ENCODE peak calls at places on chromosomes 4 and X, in six cellular contexts. One of them, this sample, is unnamed.

GRCh38 chrX:18885317-18886004 is 98.5 kb downstream of the PHKA2 start:
- DNase-seq in fibroblast of mammary gland: peak; percentile 5
- DNase-seq in MM.1S: peak; percentile 70
- DNase-seq in retinal pigment epithelial cell: no peak
- DNase-seq in fibroblast of the aortic adventitia: peak; percentile 33
- DNase-seq in GM06990: no peak
- DNase-seq in this sample: peak; percentile 64

GRCh38 chr4:1474126-1475090 is 68.2 kb upstream of the NKX1-1 start:
- DNase-seq in fibroblast of mammary gland: no peak
- DNase-seq in MM.1S: no peak
- DNase-seq in retinal pigment epithelial cell: no peak
- DNase-seq in fibroblast of the aortic adventitia: no peak
- DNase-seq in GM06990: no peak
- DNase-seq in this sample: no peak

GRCh38 chrX:119468186-119468929 is at the start of gene SLC25A5:
- DNase-seq in fibroblast of mammary gland: peak; percentile 64
- DNase-seq in MM.1S: peak; percentile 88
- DNase-seq in retinal pigment epithelial cell: no peak
- DNase-seq in fibroblast of the aortic adventitia: peak; percentile 66
- DNase-seq in GM06990: peak; percentile 92
- DNase-seq in this sample: peak; percentile 93

GRCh38 chr4:96326846-96327245 is 487.0 kb downstream of the PDHA2 start:
- DNase-seq in fibroblast of mammary gland: no peak
- DNase-seq in MM.1S: no peak
- DNase-seq in retinal pigment epithelial cell: no peak
- DNase-seq in fibroblast of the aortic adventitia: no peak
- DNase-seq in GM06990: no peak
- DNase-seq in this sample: no peak

GRCh38 chr4:125268065-125268755 is 46.5 kb upstream of the FAT4 start:
- DNase-seq in fibroblast of mammary gland: no peak
- DNase-seq in MM.1S: no peak
- DNase-seq in retinal pigment epithelial cell: no peak
- DNase-seq in fibroblast of the aortic adventitia: no peak
- DNase-seq in GM06990: no peak
- DNase-seq in this sample: no peak

GRCh38 chr4:20219526-20219925 is 32.2 kb upstream of the SLIT2 start:
- DNase-seq in fibroblast of mammary gland: peak; percentile 19
- DNase-seq in MM.1S: no peak
- DNase-seq in retinal pigment epithelial cell: no peak
- DNase-seq in fibroblast of the aortic adventitia: no peak
- DNase-seq in GM06990: no peak
- DNase-seq in this sample: no peak

GRCh38 chr4:48008021-48008596 is 8.4 kb downstream of the CNGA1 start:
- DNase-seq in fibroblast of mammary gland: peak; percentile 14
- DNase-seq in MM.1S: no peak
- DNase-seq in retinal pigment epithelial cell: no peak
- DNase-seq in fibroblast of the aortic adventitia: no peak
- DNase-seq in GM06990: no peak
- DNase-seq in this sample: no peak

GRCh38 chrX:23907106-23907495 is 637 bp downstream of the APOO start:
- DNase-seq in fibroblast of mammary gland: no peak
- DNase-seq in MM.1S: peak; percentile 33
- DNase-seq in retinal pigment epithelial cell: no peak
- DNase-seq in fibroblast of the aortic adventitia: no peak
- DNase-seq in GM06990: no peak
- DNase-seq in this sample: peak; percentile 32

GRCh38 chrX:72396117-72396516 is 90.4 kb upstream of the CITED1 start:
- DNase-seq in fibroblast of mammary gland: no peak
- DNase-seq in MM.1S: no peak
- DNase-seq in retinal pigment epithelial cell: no peak
- DNase-seq in fibroblast of the aortic adventitia: no peak
- DNase-seq in GM06990: no peak
- DNase-seq in this sample: no peak

GRCh38 chr4:59540311-59540710 is 1659.8 kb upstream of the ADGRL3 start:
- DNase-seq in fibroblast of mammary gland: no peak
- DNase-seq in MM.1S: no peak
- DNase-seq in retinal pigment epithelial cell: no peak
- DNase-seq in fibroblast of the aortic adventitia: no peak
- DNase-seq in GM06990: no peak
- DNase-seq in this sample: no peak

GRCh38 chrX:124534530-124534929 is 188.2 kb downstream of the SH2D1A start:
- DNase-seq in fibroblast of mammary gland: no peak
- DNase-seq in MM.1S: no peak
- DNase-seq in retinal pigment epithelial cell: no peak
- DNase-seq in fibroblast of the aortic adventitia: no peak
- DNase-seq in GM06990: no peak
- DNase-seq in this sample: no peak

GRCh38 chr4:101103381-101104142 is 243.8 kb downstream of the PPP3CA start:
- DNase-seq in fibroblast of mammary gland: no peak
- DNase-seq in MM.1S: peak; percentile 35
- DNase-seq in retinal pigment epithelial cell: no peak
- DNase-seq in fibroblast of the aortic adventitia: peak; percentile 11
- DNase-seq in GM06990: peak; percentile 41
- DNase-seq in this sample: peak; percentile 49

GRCh38 chrX:52271212-52271611 is 86.5 kb downstream of the MAGED4 start:
- DNase-seq in fibroblast of mammary gland: peak; percentile 15
- DNase-seq in MM.1S: peak; percentile 31
- DNase-seq in retinal pigment epithelial cell: no peak
- DNase-seq in fibroblast of the aortic adventitia: peak; percentile 1
- DNase-seq in GM06990: no peak
- DNase-seq in this sample: peak; percentile 3

GRCh38 chrX:9231491-9231890 is 197.6 kb upstream of the FAM9B start:
- DNase-seq in fibroblast of mammary gland: peak; percentile 54
- DNase-seq in MM.1S: no peak
- DNase-seq in retinal pigment epithelial cell: no peak
- DNase-seq in fibroblast of the aortic adventitia: no peak
- DNase-seq in GM06990: no peak
- DNase-seq in this sample: no peak

GRCh38 chrX:70176938-70177533 is at the start of gene DGAT2L6:
- DNase-seq in fibroblast of mammary gland: peak; percentile 43
- DNase-seq in MM.1S: no peak
- DNase-seq in retinal pigment epithelial cell: no peak
- DNase-seq in fibroblast of the aortic adventitia: no peak
- DNase-seq in GM06990: peak; percentile 40
- DNase-seq in this sample: peak; percentile 10

GRCh38 chr4:182093947-182094346 is 149.3 kb upstream of the TENM3 start:
- DNase-seq in fibroblast of mammary gland: no peak
- DNase-seq in MM.1S: no peak
- DNase-seq in retinal pigment epithelial cell: no peak
- DNase-seq in fibroblast of the aortic adventitia: no peak
- DNase-seq in GM06990: no peak
- DNase-seq in this sample: no peak

GRCh38 chrX:11446951-11447350 is 153.7 kb downstream of the AMELX start:
- DNase-seq in fibroblast of mammary gland: peak; percentile 78
- DNase-seq in MM.1S: no peak
- DNase-seq in retinal pigment epithelial cell: no peak
- DNase-seq in fibroblast of the aortic adventitia: peak; percentile 27
- DNase-seq in GM06990: no peak
- DNase-seq in this sample: no peak

GRCh38 chr4:39233783-39234182 is 51.5 kb downstream of the WDR19 start:
- DNase-seq in fibroblast of mammary gland: no peak
- DNase-seq in MM.1S: no peak
- DNase-seq in retinal pigment epithelial cell: no peak
- DNase-seq in fibroblast of the aortic adventitia: no peak
- DNase-seq in GM06990: no peak
- DNase-seq in this sample: no peak

GRCh38 chr4:121789470-121789869 is 11.7 kb upstream of the EXOSC9 start:
- DNase-seq in fibroblast of mammary gland: no peak
- DNase-seq in MM.1S: no peak
- DNase-seq in retinal pigment epithelial cell: no peak
- DNase-seq in fibroblast of the aortic adventitia: peak; percentile 30
- DNase-seq in GM06990: no peak
- DNase-seq in this sample: no peak

GRCh38 chr4:8388471-8388870 is 52.1 kb downstream of the ACOX3 start:
- DNase-seq in fibroblast of mammary gland: no peak
- DNase-seq in MM.1S: no peak
- DNase-seq in retinal pigment epithelial cell: no peak
- DNase-seq in fibroblast of the aortic adventitia: no peak
- DNase-seq in GM06990: no peak
- DNase-seq in this sample: no peak

GRCh38 chr4:157271166-157271869 is 50.8 kb downstream of the GRIA2 start:
- DNase-seq in fibroblast of mammary gland: peak; percentile 8
- DNase-seq in MM.1S: no peak
- DNase-seq in retinal pigment epithelial cell: no peak
- DNase-seq in fibroblast of the aortic adventitia: no peak
- DNase-seq in GM06990: no peak
- DNase-seq in this sample: no peak

GRCh38 chr4:151339472-151339871 is 14.1 kb upstream of the SH3D19 start:
- DNase-seq in fibroblast of mammary gland: no peak
- DNase-seq in MM.1S: no peak
- DNase-seq in retinal pigment epithelial cell: no peak
- DNase-seq in fibroblast of the aortic adventitia: no peak
- DNase-seq in GM06990: no peak
- DNase-seq in this sample: no peak

GRCh38 chrX:9885150-9885549 is 82.0 kb upstream of the CLDN34 start:
- DNase-seq in fibroblast of mammary gland: peak; percentile 59
- DNase-seq in MM.1S: peak; percentile 43
- DNase-seq in retinal pigment epithelial cell: no peak
- DNase-seq in fibroblast of the aortic adventitia: peak; percentile 22
- DNase-seq in GM06990: peak; percentile 54
- DNase-seq in this sample: peak; percentile 59

GRCh38 chr4:149005191-149005590 is 563.0 kb upstream of the NR3C2 start:
- DNase-seq in fibroblast of mammary gland: no peak
- DNase-seq in MM.1S: no peak
- DNase-seq in retinal pigment epithelial cell: no peak
- DNase-seq in fibroblast of the aortic adventitia: no peak
- DNase-seq in GM06990: no peak
- DNase-seq in this sample: no peak

GRCh38 chr4:28225005-28225404 is 1364.4 kb downstream of the STIM2 start:
- DNase-seq in fibroblast of mammary gland: peak; percentile 61
- DNase-seq in MM.1S: peak; percentile 35
- DNase-seq in retinal pigment epithelial cell: peak; percentile 42
- DNase-seq in fibroblast of the aortic adventitia: peak; percentile 66
- DNase-seq in GM06990: no peak
- DNase-seq in this sample: no peak

GRCh38 chr4:141807073-141807472 is 170.7 kb downstream of the IL15 start:
- DNase-seq in fibroblast of mammary gland: peak; percentile 57
- DNase-seq in MM.1S: no peak
- DNase-seq in retinal pigment epithelial cell: no peak
- DNase-seq in fibroblast of the aortic adventitia: peak; percentile 47
- DNase-seq in GM06990: no peak
- DNase-seq in this sample: no peak

GRCh38 chrX:134548257-134548732 is 88.3 kb downstream of the HPRT1 start:
- DNase-seq in fibroblast of mammary gland: peak; percentile 39
- DNase-seq in MM.1S: peak; percentile 26
- DNase-seq in retinal pigment epithelial cell: no peak
- DNase-seq in fibroblast of the aortic adventitia: no peak
- DNase-seq in GM06990: no peak
- DNase-seq in this sample: peak; percentile 63

GRCh38 chrX:56802428-56802827 is 73.4 kb downstream of the NBDY start:
- DNase-seq in fibroblast of mammary gland: no peak
- DNase-seq in MM.1S: no peak
- DNase-seq in retinal pigment epithelial cell: no peak
- DNase-seq in fibroblast of the aortic adventitia: no peak
- DNase-seq in GM06990: no peak
- DNase-seq in this sample: no peak

GRCh38 chrX:44299177-44299576 is 44.3 kb downstream of the EFHC2 start:
- DNase-seq in fibroblast of mammary gland: no peak
- DNase-seq in MM.1S: no peak
- DNase-seq in retinal pigment epithelial cell: no peak
- DNase-seq in fibroblast of the aortic adventitia: no peak
- DNase-seq in GM06990: no peak
- DNase-seq in this sample: no peak

GRCh38 chr4:65670331-65671031 is at the start of gene EPHA5:
- DNase-seq in fibroblast of mammary gland: peak; percentile 56
- DNase-seq in MM.1S: peak; percentile 25
- DNase-seq in retinal pigment epithelial cell: peak; percentile 69
- DNase-seq in fibroblast of the aortic adventitia: peak; percentile 94
- DNase-seq in GM06990: no peak
- DNase-seq in this sample: no peak

GRCh38 chrX:154526901-154527675 is 11.1 kb upstream of the FAM3A start:
- DNase-seq in fibroblast of mammary gland: peak; percentile 69
- DNase-seq in MM.1S: peak; percentile 61
- DNase-seq in retinal pigment epithelial cell: no peak
- DNase-seq in fibroblast of the aortic adventitia: peak; percentile 88
- DNase-seq in GM06990: peak; percentile 64
- DNase-seq in this sample: peak; percentile 76
- TF ChIP-seq CTCF in fibroblast of mammary gland: peak; percentile 57
- TF ChIP-seq CTCF in MM.1S: peak; percentile 42
- TF ChIP-seq CTCF in retinal pigment epithelial cell: peak; percentile 57
- TF ChIP-seq CTCF in fibroblast of the aortic adventitia: peak; percentile 58
- TF ChIP-seq CTCF in GM06990: peak; percentile 55
- TF ChIP-seq CTCF in this sample: peak; percentile 45

DNA sequence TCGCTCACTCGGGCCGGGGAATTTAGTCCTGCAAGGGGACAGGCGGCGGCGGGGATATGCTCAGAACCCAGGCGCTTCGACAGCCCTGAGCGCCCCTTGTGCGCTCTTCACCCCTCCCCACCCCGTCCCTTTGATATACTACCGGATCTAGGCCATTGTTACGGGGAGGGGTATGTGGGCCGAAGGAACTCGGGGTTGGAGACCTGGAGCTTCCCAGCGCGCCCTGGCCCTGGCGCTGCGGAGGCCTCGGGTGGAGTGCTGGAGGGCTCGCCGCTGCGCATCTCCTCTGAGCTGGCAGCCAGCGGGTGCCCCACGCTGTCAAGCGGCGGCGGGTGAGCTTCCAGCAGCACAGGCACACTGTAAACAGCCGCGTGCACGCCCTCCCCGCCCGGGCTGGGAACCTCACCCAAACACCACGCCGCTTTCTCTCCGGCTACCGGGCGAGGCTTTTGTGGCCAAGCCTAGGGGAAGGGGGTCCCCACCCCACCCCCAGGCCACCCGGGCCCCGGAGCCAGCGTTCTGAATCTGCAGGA is 54.5 kb upstream of the BCOR start:
- DNase-seq in fibroblast of mammary gland: no peak
- DNase-seq in MM.1S: no peak
- DNase-seq in retinal pigment epithelial cell: no peak
- DNase-seq in fibroblast of the aortic adventitia: no peak
- DNase-seq in GM06990: no peak
- DNase-seq in this sample: no peak
- H3K4me3 ChIP-seq in fibroblast of mammary gland: no peak overlapping the region
- H3K4me3 ChIP-seq in MM.1S: no peak overlapping the region
- H3K4me3 ChIP-seq in retinal pigment epithelial cell: peak overlapping the region; percentile 32
- H3K4me3 ChIP-seq in fibroblast of the aortic adventitia: no peak overlapping the region
- H3K4me3 ChIP-seq in GM06990: no peak overlapping the region
- H3K4me3 ChIP-seq in this sample: no peak overlapping the region

GRCh38 chrX:136491832-136492231 is 4.1 kb downstream of the BRS3 start:
- DNase-seq in fibroblast of mammary gland: no peak
- DNase-seq in MM.1S: no peak
- DNase-seq in retinal pigment epithelial cell: no peak
- DNase-seq in fibroblast of the aortic adventitia: no peak
- DNase-seq in GM06990: no peak
- DNase-seq in this sample: no peak
- TF ChIP-seq CTCF in fibroblast of mammary gland: no peak
- TF ChIP-seq CTCF in MM.1S: no peak
- TF ChIP-seq CTCF in retinal pigment epithelial cell: no peak
- TF ChIP-seq CTCF in fibroblast of the aortic adventitia: no peak
- TF ChIP-seq CTCF in GM06990: no peak
- TF ChIP-seq CTCF in this sample: no peak

DNA sequence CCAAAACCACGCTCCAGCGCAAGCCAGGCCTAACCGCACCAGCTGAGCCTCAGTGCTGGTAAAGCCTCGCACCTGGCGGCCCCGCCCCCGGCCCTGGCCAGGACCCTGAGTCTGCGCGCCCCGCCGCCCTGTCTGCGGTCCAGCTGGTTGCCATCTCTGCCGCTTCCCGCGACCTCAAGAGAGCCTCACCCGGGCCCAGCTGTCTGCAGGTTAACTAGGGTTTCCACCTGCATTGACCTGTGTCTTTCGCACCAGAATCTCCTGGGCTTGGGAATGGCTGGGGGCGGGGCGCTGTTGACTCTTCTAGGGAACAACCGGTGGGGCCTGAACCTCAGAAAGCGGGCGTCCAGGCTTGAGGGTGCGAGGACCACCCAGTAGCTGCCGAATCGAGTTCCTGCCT is 207.7 kb upstream of the PRPS2 start:
- DNase-seq in fibroblast of mammary gland: no peak
- DNase-seq in MM.1S: no peak
- DNase-seq in retinal pigment epithelial cell: no peak
- DNase-seq in fibroblast of the aortic adventitia: no peak
- DNase-seq in GM06990: no peak
- DNase-seq in this sample: no peak
- H3K4me3 ChIP-seq in fibroblast of mammary gland: no peak overlapping the region
- H3K4me3 ChIP-seq in MM.1S: no peak overlapping the region
- H3K4me3 ChIP-seq in retinal pigment epithelial cell: no peak overlapping the region
- H3K4me3 ChIP-seq in fibroblast of the aortic adventitia: no peak overlapping the region
- H3K4me3 ChIP-seq in GM06990: no peak overlapping the region
- H3K4me3 ChIP-seq in this sample: no peak overlapping the region

This sample was measured in GM12865.